ENCODE peak calls at places on chromosomes 1 and 21, in six cellular contexts. One of them, this sample, is unnamed.

GRCh38 chr1:2979191-2980072 is 41.8 kb upstream of the ACTRT2 start:
- DNase-seq in GM04504: no peak
- DNase-seq in fibroblast of the conjunctiva: no peak
- DNase-seq in DMS 273 treated with DMSO at 0.1 percent for 48 hours: no peak
- DNase-seq in activated B cell treated with CpG ODN at 0.5 μM for 24 hours: peak; percentile 11
- DNase-seq in stomach: peak; percentile 20
- DNase-seq in this sample: no peak

GRCh38 chr1:39045231-39045630 is 19.1 kb downstream of the NDUFS5 start:
- DNase-seq in GM04504: no peak
- DNase-seq in fibroblast of the conjunctiva: no peak
- DNase-seq in DMS 273 treated with DMSO at 0.1 percent for 48 hours: no peak
- DNase-seq in activated B cell treated with CpG ODN at 0.5 μM for 24 hours: no peak
- DNase-seq in stomach: no peak
- DNase-seq in this sample: no peak

GRCh38 chr1:151909167-151910149 is at the start of gene THEM4:
- DNase-seq in GM04504: peak; percentile 91
- DNase-seq in fibroblast of the conjunctiva: peak; percentile 94
- DNase-seq in DMS 273 treated with DMSO at 0.1 percent for 48 hours: peak; percentile 94
- DNase-seq in activated B cell treated with CpG ODN at 0.5 μM for 24 hours: peak; percentile 93
- DNase-seq in stomach: peak; percentile 98
- DNase-seq in this sample: peak; percentile 74

GRCh38 chr1:77673716-77674355 is 8.6 kb downstream of the ZZZ3 start:
- DNase-seq in GM04504: no peak
- DNase-seq in fibroblast of the conjunctiva: no peak
- DNase-seq in DMS 273 treated with DMSO at 0.1 percent for 48 hours: no peak
- DNase-seq in activated B cell treated with CpG ODN at 0.5 μM for 24 hours: no peak
- DNase-seq in stomach: no peak
- DNase-seq in this sample: no peak

GRCh38 chr21:35265170-35265877 is 216.2 kb upstream of the RUNX1 start:
- DNase-seq in GM04504: no peak
- DNase-seq in fibroblast of the conjunctiva: no peak
- DNase-seq in DMS 273 treated with DMSO at 0.1 percent for 48 hours: no peak
- DNase-seq in activated B cell treated with CpG ODN at 0.5 μM for 24 hours: no peak
- DNase-seq in stomach: no peak
- DNase-seq in this sample: no peak

GRCh38 chr1:227372662-227373061 is 54.4 kb upstream of the CDC42BPA start:
- DNase-seq in GM04504: no peak
- DNase-seq in fibroblast of the conjunctiva: peak; percentile 58
- DNase-seq in DMS 273 treated with DMSO at 0.1 percent for 48 hours: no peak
- DNase-seq in activated B cell treated with CpG ODN at 0.5 μM for 24 hours: no peak
- DNase-seq in stomach: peak; percentile 57
- DNase-seq in this sample: no peak

GRCh38 chr1:61642475-61643232 is 82.3 kb downstream of the TM2D1 start:
- DNase-seq in GM04504: no peak
- DNase-seq in fibroblast of the conjunctiva: no peak
- DNase-seq in DMS 273 treated with DMSO at 0.1 percent for 48 hours: no peak
- DNase-seq in activated B cell treated with CpG ODN at 0.5 μM for 24 hours: no peak
- DNase-seq in stomach: no peak
- DNase-seq in this sample: no peak

GRCh38 chr1:204265665-204266064 is 51.9 kb upstream of the GOLT1A start:
- DNase-seq in GM04504: no peak
- DNase-seq in fibroblast of the conjunctiva: no peak
- DNase-seq in DMS 273 treated with DMSO at 0.1 percent for 48 hours: no peak
- DNase-seq in activated B cell treated with CpG ODN at 0.5 μM for 24 hours: no peak
- DNase-seq in stomach: peak; percentile 40
- DNase-seq in this sample: no peak

GRCh38 chr1:64292399-64292798 is 89.0 kb downstream of the UBE2U start:
- DNase-seq in GM04504: no peak
- DNase-seq in fibroblast of the conjunctiva: no peak
- DNase-seq in DMS 273 treated with DMSO at 0.1 percent for 48 hours: no peak
- DNase-seq in activated B cell treated with CpG ODN at 0.5 μM for 24 hours: no peak
- DNase-seq in stomach: no peak
- DNase-seq in this sample: no peak

GRCh38 chr1:155304558-155305063 is 3.4 kb upstream of the PKLR start:
- DNase-seq in GM04504: no peak
- DNase-seq in fibroblast of the conjunctiva: no peak
- DNase-seq in DMS 273 treated with DMSO at 0.1 percent for 48 hours: no peak
- DNase-seq in activated B cell treated with CpG ODN at 0.5 μM for 24 hours: no peak
- DNase-seq in stomach: no peak
- DNase-seq in this sample: no peak

GRCh38 chr1:168615965-168616364 is 39.6 kb downstream of the XCL1 start:
- DNase-seq in GM04504: no peak
- DNase-seq in fibroblast of the conjunctiva: no peak
- DNase-seq in DMS 273 treated with DMSO at 0.1 percent for 48 hours: no peak
- DNase-seq in activated B cell treated with CpG ODN at 0.5 μM for 24 hours: no peak
- DNase-seq in stomach: no peak
- DNase-seq in this sample: no peak

GRCh38 chr1:153525088-153525713 is 10.6 kb downstream of the S100A6 start:
- DNase-seq in GM04504: no peak
- DNase-seq in fibroblast of the conjunctiva: no peak
- DNase-seq in DMS 273 treated with DMSO at 0.1 percent for 48 hours: peak; percentile 92
- DNase-seq in activated B cell treated with CpG ODN at 0.5 μM for 24 hours: no peak
- DNase-seq in stomach: no peak
- DNase-seq in this sample: peak; percentile 55

GRCh38 chr1:10712568-10712967 is 83.9 kb downstream of the CASZ1 start:
- DNase-seq in GM04504: no peak
- DNase-seq in fibroblast of the conjunctiva: no peak
- DNase-seq in DMS 273 treated with DMSO at 0.1 percent for 48 hours: no peak
- DNase-seq in activated B cell treated with CpG ODN at 0.5 μM for 24 hours: no peak
- DNase-seq in stomach: no peak
- DNase-seq in this sample: no peak

GRCh38 chr1:7454052-7454815 is 316.9 kb upstream of the VAMP3 start:
- DNase-seq in GM04504: no peak
- DNase-seq in fibroblast of the conjunctiva: no peak
- DNase-seq in DMS 273 treated with DMSO at 0.1 percent for 48 hours: no peak
- DNase-seq in activated B cell treated with CpG ODN at 0.5 μM for 24 hours: no peak
- DNase-seq in stomach: peak; percentile 47
- DNase-seq in this sample: no peak

GRCh38 chr1:152111515-152111968 is 3.7 kb downstream of the TCHH start:
- DNase-seq in GM04504: no peak
- DNase-seq in fibroblast of the conjunctiva: no peak
- DNase-seq in DMS 273 treated with DMSO at 0.1 percent for 48 hours: peak; percentile 86
- DNase-seq in activated B cell treated with CpG ODN at 0.5 μM for 24 hours: no peak
- DNase-seq in stomach: no peak
- DNase-seq in this sample: no peak

GRCh38 chr1:196070940-196071339 is 537.3 kb downstream of the KCNT2 start:
- DNase-seq in GM04504: no peak
- DNase-seq in fibroblast of the conjunctiva: no peak
- DNase-seq in DMS 273 treated with DMSO at 0.1 percent for 48 hours: no peak
- DNase-seq in activated B cell treated with CpG ODN at 0.5 μM for 24 hours: no peak
- DNase-seq in stomach: no peak
- DNase-seq in this sample: no peak

GRCh38 chr1:230067871-230068814 is 1.1 kb downstream of the GALNT2 start:
- DNase-seq in GM04504: no peak
- DNase-seq in fibroblast of the conjunctiva: no peak
- DNase-seq in DMS 273 treated with DMSO at 0.1 percent for 48 hours: no peak
- DNase-seq in activated B cell treated with CpG ODN at 0.5 μM for 24 hours: peak; percentile 50
- DNase-seq in stomach: peak; percentile 31
- DNase-seq in this sample: no peak

GRCh38 chr1:42439940-42440339 is 15.9 kb downstream of the ZMYND12 start:
- DNase-seq in GM04504: peak; percentile 28
- DNase-seq in fibroblast of the conjunctiva: peak; percentile 30
- DNase-seq in DMS 273 treated with DMSO at 0.1 percent for 48 hours: no peak
- DNase-seq in activated B cell treated with CpG ODN at 0.5 μM for 24 hours: no peak
- DNase-seq in stomach: no peak
- DNase-seq in this sample: no peak

GRCh38 chr1:85581802-85582686 is 1.5 kb downstream of the CCN1 start:
- DNase-seq in GM04504: no peak
- DNase-seq in fibroblast of the conjunctiva: peak; percentile 71
- DNase-seq in DMS 273 treated with DMSO at 0.1 percent for 48 hours: no peak
- DNase-seq in activated B cell treated with CpG ODN at 0.5 μM for 24 hours: no peak
- DNase-seq in stomach: no peak
- DNase-seq in this sample: no peak

GRCh38 chr1:8627728-8628127 is 189.7 kb downstream of the RERE start:
- DNase-seq in GM04504: no peak
- DNase-seq in fibroblast of the conjunctiva: no peak
- DNase-seq in DMS 273 treated with DMSO at 0.1 percent for 48 hours: no peak
- DNase-seq in activated B cell treated with CpG ODN at 0.5 μM for 24 hours: no peak
- DNase-seq in stomach: no peak
- DNase-seq in this sample: no peak

This sample was measured in NCI-H524 treated with DMSO at 0.1 percent for 48 hours.